ENCODE peak calls at places on chromosomes 6 and 20, in four cellular contexts. G is colonic mucosa, E is ACHN, H is non-pigmented ciliary epithelial cell. D is an unnamed sample.

GRCh38 chr6:26272171-26272631 is 92.8 kb upstream of the BTN3A2 start:
- DNase-seq in G (peak; percentile 65), E (no peak), H (no peak), D (no peak)

GRCh38 chr20:48725589-48725991 is 102.2 kb downstream of the PREX1 start:
- DNase-seq in G (no peak), E (peak; percentile 68), H (no peak), D (no peak)

GRCh38 chr6:127518710-127519468 is at the start of gene MTCL3:
- DNase-seq in G (no peak), E (peak; percentile 97), H (no peak), D (no peak)

GRCh38 chr6:31652925-31653724 is 664 bp upstream of the BAG6 start:
- DNase-seq in G (peak; percentile 92), E (peak; percentile 87), H (no peak), D (peak; percentile 96)

GRCh38 chr20:49501917-49502316 is 19.4 kb upstream of the KCNB1 start:
- DNase-seq in G (no peak), E (peak; percentile 19), H (peak; percentile 4), D (no peak)

GRCh38 chr6:117494283-117494682 is 11.8 kb downstream of the DCBLD1 start:
- DNase-seq in G (no peak), E (peak; percentile 45), H (no peak), D (no peak)

GRCh38 chr20:31863296-31864085 is 6.8 kb downstream of the DUSP15 start:
- DNase-seq in G (no peak), E (no peak), H (no peak), D (no peak)

GRCh38 chr20:44532248-44532980 is 10.5 kb upstream of the SERINC3 start:
- DNase-seq in G (no peak), E (no peak), H (no peak), D (no peak)

GRCh38 chr6:159654483-159655098 is 38.5 kb downstream of the SOD2 start:
- DNase-seq in G (no peak), E (peak; percentile 55), H (no peak), D (peak; percentile 47)

GRCh38 chr6:324729-325125 is 32.4 kb downstream of the DUSP22 start:
- DNase-seq in G (no peak), E (no peak), H (no peak), D (no peak)

GRCh38 chr6:93136111-93136510 is 283.2 kb downstream of the EPHA7 start:
- DNase-seq in G (no peak), E (no peak), H (no peak), D (no peak)

GRCh38 chr6:74250161-74250560 is 554.2 kb downstream of the CD109 start:
- DNase-seq in G (no peak), E (no peak), H (no peak), D (no peak)

GRCh38 chr6:116564921-116565872 is 6.1 kb upstream of the RWDD1 start:
- DNase-seq in G (no peak), E (no peak), H (no peak), D (peak; percentile 23)

GRCh38 chr6:46935687-46936086 is 13.9 kb upstream of the ADGRF5 start:
- DNase-seq in G (no peak), E (no peak), H (no peak), D (no peak)

GRCh38 chr6:38020593-38020992 is 201.1 kb downstream of the ZFAND3 start:
- DNase-seq in G (no peak), E (no peak), H (no peak), D (no peak)

GRCh38 chr6:137736048-137736846 is 130.8 kb upstream of the TNFAIP3 start:
- DNase-seq in G (no peak), E (no peak), H (no peak), D (no peak)

GRCh38 chr6:100517633-100518032 is 52.9 kb upstream of the SIM1 start:
- DNase-seq in G (no peak), E (no peak), H (no peak), D (no peak)

GRCh38 chr6:124495316-124496176 is 466.7 kb upstream of the RNF217 start:
- DNase-seq in G (no peak), E (no peak), H (no peak), D (no peak)

GRCh38 chr20:62685781-62686555 is 22.7 kb upstream of the NTSR1 start:
- DNase-seq in G (peak; percentile 49), E (no peak), H (no peak), D (no peak)

GRCh38 chr20:33656783-33657703 is 5.1 kb upstream of the C20orf144 start:
- DNase-seq in G (no peak), E (no peak), H (no peak), D (no peak)

GRCh38 chr20:24781061-24781980 is 167.7 kb upstream of the CST7 start:
- DNase-seq in G (no peak), E (peak; percentile 26), H (no peak), D (no peak)

GRCh38 chr6:100084301-100085161 is 90.5 kb upstream of the MCHR2 start:
- DNase-seq in G (no peak), E (no peak), H (no peak), D (no peak)

GRCh38 chr6:20126789-20127653 is 85.2 kb downstream of the MBOAT1 start:
- DNase-seq in G (peak; percentile 83), E (peak; percentile 57), H (no peak), D (peak; percentile 44)

GRCh38 chr20:50689864-50690263 is 1.5 kb downstream of the RIPOR3 start:
- DNase-seq in G (peak; percentile 30), E (no peak), H (no peak), D (no peak)

GRCh38 chr6:133553652-133554051 is 312.5 kb downstream of the EYA4 start:
- DNase-seq in G (peak; percentile 34), E (peak; percentile 51), H (peak; percentile 38), D (no peak)

GRCh38 chr6:163438298-163438939 is 23.9 kb downstream of the QKI start:
- DNase-seq in G (no peak), E (no peak), H (no peak), D (no peak)

D was measured in immature natural killer cell.